ENCODE peak calls at places on chromosome 2, in five cellular contexts. One of them, this sample, is unnamed.

GRCh38 chr2:51490576-51491234 is 458.8 kb upstream of the NRXN1 start:
- DNase-seq in IMR-90: no peak
- DNase-seq in mammary epithelial cell: no peak
- DNase-seq in mucosa of descending colon: no peak
- DNase-seq in endodermal cell: no peak
- DNase-seq in this sample: no peak

GRCh38 chr2:221461911-221462310 is 110.2 kb downstream of the EPHA4 start:
- DNase-seq in mammary epithelial cell: peak; percentile 44
- DNase-seq in endodermal cell: no peak
- DNase-seq in mucosa of descending colon: no peak
- DNase-seq in IMR-90: peak; percentile 71
- DNase-seq in this sample: no peak

GRCh38 chr2:29878898-29879297 is 42.5 kb downstream of the ALK start:
- DNase-seq in IMR-90: no peak
- DNase-seq in mucosa of descending colon: no peak
- DNase-seq in endodermal cell: no peak
- DNase-seq in mammary epithelial cell: peak; percentile 51
- DNase-seq in this sample: no peak

GRCh38 chr2:47796090-47796697 is 13.2 kb downstream of the MSH6 start:
- DNase-seq in endodermal cell: no peak
- DNase-seq in mammary epithelial cell: no peak
- DNase-seq in IMR-90: no peak
- DNase-seq in mucosa of descending colon: no peak
- DNase-seq in this sample: no peak

GRCh38 chr2:85602476-85603234 is at the start of gene TMEM150A:
- DNase-seq in mucosa of descending colon: peak; percentile 96
- DNase-seq in endodermal cell: peak; percentile 94
- DNase-seq in mammary epithelial cell: peak; percentile 90
- DNase-seq in IMR-90: peak; percentile 80
- DNase-seq in this sample: peak; percentile 92

GRCh38 chr2:45223531-45223930 is 214.3 kb upstream of the SIX2 start:
- DNase-seq in mammary epithelial cell: no peak
- DNase-seq in mucosa of descending colon: no peak
- DNase-seq in endodermal cell: peak; percentile 74
- DNase-seq in IMR-90: no peak
- DNase-seq in this sample: no peak

GRCh38 chr2:10494351-10495066 is 46.4 kb upstream of the ODC1 start:
- DNase-seq in endodermal cell: no peak
- DNase-seq in mammary epithelial cell: no peak
- DNase-seq in IMR-90: no peak
- DNase-seq in mucosa of descending colon: no peak
- DNase-seq in this sample: no peak

GRCh38 chr2:230868151-230868946 is 3.6 kb downstream of the ITM2C start:
- DNase-seq in IMR-90: no peak
- DNase-seq in mammary epithelial cell: no peak
- DNase-seq in mucosa of descending colon: no peak
- DNase-seq in endodermal cell: peak; percentile 88
- DNase-seq in this sample: no peak

GRCh38 chr2:101985101-101985792 is 6.5 kb upstream of the IL1R2 start:
- DNase-seq in endodermal cell: no peak
- DNase-seq in mammary epithelial cell: peak; percentile 91
- DNase-seq in IMR-90: no peak
- DNase-seq in mucosa of descending colon: peak; percentile 72
- DNase-seq in this sample: peak; percentile 89

GRCh38 chr2:180705122-180705521 is 275.3 kb upstream of the UBE2E3 start:
- DNase-seq in mammary epithelial cell: peak; percentile 21
- DNase-seq in mucosa of descending colon: no peak
- DNase-seq in IMR-90: peak; percentile 72
- DNase-seq in endodermal cell: no peak
- DNase-seq in this sample: no peak

GRCh38 chr2:223969315-223969714 is 12.1 kb downstream of the MRPL44 start:
- DNase-seq in IMR-90: no peak
- DNase-seq in mammary epithelial cell: no peak
- DNase-seq in endodermal cell: no peak
- DNase-seq in mucosa of descending colon: no peak
- DNase-seq in this sample: no peak

GRCh38 chr2:237662671-237663093 is 35.3 kb downstream of the LRRFIP1 start:
- DNase-seq in mucosa of descending colon: peak; percentile 90
- DNase-seq in mammary epithelial cell: peak; percentile 94
- DNase-seq in endodermal cell: peak; percentile 96
- DNase-seq in IMR-90: peak; percentile 90
- DNase-seq in this sample: peak; percentile 62

GRCh38 chr2:11140492-11140891 is 14.8 kb upstream of the SLC66A3 start:
- DNase-seq in IMR-90: peak; percentile 62
- DNase-seq in mammary epithelial cell: peak; percentile 22
- DNase-seq in endodermal cell: no peak
- DNase-seq in mucosa of descending colon: no peak
- DNase-seq in this sample: no peak

GRCh38 chr2:160208662-160209229 is 8.7 kb upstream of the ITGB6 start:
- DNase-seq in mucosa of descending colon: no peak
- DNase-seq in endodermal cell: peak; percentile 70
- DNase-seq in mammary epithelial cell: no peak
- DNase-seq in IMR-90: no peak
- DNase-seq in this sample: no peak

GRCh38 chr2:160205511-160205910 is 5.4 kb upstream of the ITGB6 start:
- DNase-seq in mucosa of descending colon: peak; percentile 82
- DNase-seq in IMR-90: peak; percentile 97
- DNase-seq in mammary epithelial cell: peak; percentile 100
- DNase-seq in endodermal cell: no peak
- DNase-seq in this sample: no peak

GRCh38 chr2:160207271-160207670 is 7.2 kb upstream of the ITGB6 start:
- DNase-seq in mammary epithelial cell: peak; percentile 84
- DNase-seq in endodermal cell: no peak
- DNase-seq in IMR-90: no peak
- DNase-seq in mucosa of descending colon: no peak
- DNase-seq in this sample: no peak

GRCh38 chr2:160207804-160208661 is 8.0 kb upstream of the ITGB6 start:
- DNase-seq in endodermal cell: peak; percentile 69
- DNase-seq in mucosa of descending colon: peak; percentile 88
- DNase-seq in mammary epithelial cell: peak; percentile 98
- DNase-seq in IMR-90: peak; percentile 83
- DNase-seq in this sample: no peak

DNA sequence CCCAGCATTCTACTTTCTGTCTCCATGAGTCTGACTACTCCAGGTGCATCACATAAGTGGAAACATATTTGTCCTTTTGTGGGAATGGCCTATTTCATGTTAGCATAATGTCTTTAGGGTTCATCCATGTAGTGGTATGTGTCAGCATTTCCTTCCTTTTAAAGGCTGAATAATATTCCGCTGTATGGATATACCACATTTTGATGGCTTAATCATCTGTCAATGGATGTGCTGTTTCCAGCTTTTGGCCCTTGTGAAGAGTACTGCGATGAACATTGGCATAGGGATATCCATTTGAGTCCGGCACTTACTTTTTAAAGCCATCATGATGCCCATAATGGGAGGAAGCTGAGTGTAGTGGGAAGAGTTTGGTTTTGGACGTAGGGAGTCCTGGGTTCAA is 6.4 kb upstream of the ITGB6 start:
- DNase-seq in mammary epithelial cell: no peak
- DNase-seq in endodermal cell: no peak
- DNase-seq in IMR-90: no peak
- DNase-seq in mucosa of descending colon: no peak
- DNase-seq in this sample: no peak
- H3K4me1 ChIP-seq in mammary epithelial cell: peaks cover 74% of the 10 kb centered on the region
- H3K4me1 ChIP-seq in endodermal cell: peaks cover 8% of the 10 kb centered on the region
- H3K4me1 ChIP-seq in IMR-90: peaks cover 35% of the 10 kb centered on the region
- H3K4me1 ChIP-seq in mucosa of descending colon: peaks cover 19% of the 10 kb centered on the region
- H3K4me1 ChIP-seq in this sample: peaks cover 6% of the 10 kb centered on the region

GRCh38 chr2:96489261-96489660 is 15.9 kb downstream of the NEURL3 start:
- DNase-seq in IMR-90: no peak
- DNase-seq in mammary epithelial cell: no peak
- DNase-seq in mucosa of descending colon: no peak
- DNase-seq in endodermal cell: no peak
- DNase-seq in this sample: no peak

GRCh38 chr2:96484096-96484495 is 21.1 kb downstream of the NEURL3 start:
- DNase-seq in mucosa of descending colon: no peak
- DNase-seq in mammary epithelial cell: no peak
- DNase-seq in IMR-90: no peak
- DNase-seq in endodermal cell: peak; percentile 50
- DNase-seq in this sample: no peak

GRCh38 chr2:96489673-96490072 is 15.5 kb downstream of the NEURL3 start:
- DNase-seq in IMR-90: no peak
- DNase-seq in mucosa of descending colon: no peak
- DNase-seq in endodermal cell: no peak
- DNase-seq in mammary epithelial cell: no peak
- DNase-seq in this sample: no peak

GRCh38 chr2:96485751-96486643 is 19.2 kb downstream of the NEURL3 start:
- DNase-seq in endodermal cell: peak; percentile 72
- DNase-seq in IMR-90: peak; percentile 87
- DNase-seq in mammary epithelial cell: peak; percentile 94
- DNase-seq in mucosa of descending colon: peak; percentile 84
- DNase-seq in this sample: no peak

GRCh38 chr2:96485350-96485749 is 19.8 kb downstream of the NEURL3 start:
- DNase-seq in endodermal cell: peak; percentile 48
- DNase-seq in IMR-90: no peak
- DNase-seq in mammary epithelial cell: no peak
- DNase-seq in mucosa of descending colon: no peak
- DNase-seq in this sample: no peak
- H3K4me3 ChIP-seq in endodermal cell: no peak overlapping the region
- H3K4me3 ChIP-seq in IMR-90: no peak overlapping the region
- H3K4me3 ChIP-seq in mammary epithelial cell: no peak overlapping the region
- H3K4me3 ChIP-seq in mucosa of descending colon: no peak overlapping the region
- H3K4me3 ChIP-seq in this sample: no peak overlapping the region

GRCh38 chr2:152436148-152436547 is 101.2 kb downstream of the FMNL2 start:
- DNase-seq in mucosa of descending colon: no peak
- DNase-seq in endodermal cell: no peak
- DNase-seq in IMR-90: no peak
- DNase-seq in mammary epithelial cell: no peak
- DNase-seq in this sample: no peak
- H3K4me1 ChIP-seq in mucosa of descending colon: no peaks in the 10 kb centered on the region
- H3K4me1 ChIP-seq in endodermal cell: peaks cover 15% of the 10 kb centered on the region
- H3K4me1 ChIP-seq in IMR-90: no peaks in the 10 kb centered on the region
- H3K4me1 ChIP-seq in mammary epithelial cell: peaks cover 32% of the 10 kb centered on the region
- H3K4me1 ChIP-seq in this sample: no peaks in the 10 kb centered on the region

GRCh38 chr2:202044777-202045176 is 11.1 kb downstream of the FZD7 start:
- DNase-seq in mucosa of descending colon: no peak
- DNase-seq in IMR-90: no peak
- DNase-seq in mammary epithelial cell: no peak
- DNase-seq in endodermal cell: no peak
- DNase-seq in this sample: no peak
- H3K4me3 ChIP-seq in mucosa of descending colon: no peak overlapping the region
- H3K4me3 ChIP-seq in IMR-90: no peak overlapping the region
- H3K4me3 ChIP-seq in mammary epithelial cell: no peak overlapping the region
- H3K4me3 ChIP-seq in endodermal cell: no peak overlapping the region
- H3K4me3 ChIP-seq in this sample: no peak overlapping the region